ENCODE peak calls at places on chromosomes 13 and 19, in five cellular contexts. I is upper lobe of left lung, B is stomach, A is ovary, V is SK-N-SH. Q is an unnamed sample.

GRCh38 chr13:110262494-110262893 is 44.5 kb downstream of the COL4A1 start:
- DNase-seq in B (no peak), I (no peak), A (no peak), V (no peak), Q (no peak)

GRCh38 chr19:29626386-29626785 is 20.3 kb downstream of the POP4 start:
- DNase-seq in V (no peak), B (no peak), I (no peak), A (no peak), Q (no peak)

GRCh38 chr19:31418055-31418454 is 68.8 kb upstream of the TSHZ3 start:
- DNase-seq in I (no peak), B (no peak), V (no peak), A (no peak), Q (no peak)

GRCh38 chr19:33232656-33233055 is 7.0 kb upstream of the SLC7A10 start:
- DNase-seq in B (no peak), A (no peak), I (no peak), V (no peak), Q (no peak)

GRCh38 chr19:6970478-6970877 is 50.8 kb downstream of the MBD3L2B start:
- DNase-seq in I (no peak), V (peak; percentile 8), A (no peak), B (no peak), Q (no peak)

GRCh38 chr13:39037410-39037879 is 444 bp downstream of the PROSER1 start:
- DNase-seq in I (peak; percentile 95), B (no peak), A (no peak), V (no peak), Q (no peak)

GRCh38 chr13:98746968-98747367 is 5.5 kb downstream of the SLC15A1 start:
- DNase-seq in I (no peak), A (no peak), B (no peak), V (no peak), Q (no peak)

GRCh38 chr13:73708393-73708985 is 425.7 kb downstream of the KLF12 start:
- DNase-seq in V (peak; percentile 54), I (no peak), B (peak; percentile 45), A (peak; percentile 28), Q (peak; percentile 68)

GRCh38 chr19:51600940-51601575 is 29.1 kb downstream of the SIGLEC5 start:
- DNase-seq in B (no peak), V (no peak), I (peak; percentile 85), A (no peak), Q (no peak)

GRCh38 chr13:79450110-79450509 is 30.8 kb upstream of the NDFIP2 start:
- DNase-seq in I (no peak), A (no peak), B (no peak), V (no peak), Q (no peak)

DNA sequence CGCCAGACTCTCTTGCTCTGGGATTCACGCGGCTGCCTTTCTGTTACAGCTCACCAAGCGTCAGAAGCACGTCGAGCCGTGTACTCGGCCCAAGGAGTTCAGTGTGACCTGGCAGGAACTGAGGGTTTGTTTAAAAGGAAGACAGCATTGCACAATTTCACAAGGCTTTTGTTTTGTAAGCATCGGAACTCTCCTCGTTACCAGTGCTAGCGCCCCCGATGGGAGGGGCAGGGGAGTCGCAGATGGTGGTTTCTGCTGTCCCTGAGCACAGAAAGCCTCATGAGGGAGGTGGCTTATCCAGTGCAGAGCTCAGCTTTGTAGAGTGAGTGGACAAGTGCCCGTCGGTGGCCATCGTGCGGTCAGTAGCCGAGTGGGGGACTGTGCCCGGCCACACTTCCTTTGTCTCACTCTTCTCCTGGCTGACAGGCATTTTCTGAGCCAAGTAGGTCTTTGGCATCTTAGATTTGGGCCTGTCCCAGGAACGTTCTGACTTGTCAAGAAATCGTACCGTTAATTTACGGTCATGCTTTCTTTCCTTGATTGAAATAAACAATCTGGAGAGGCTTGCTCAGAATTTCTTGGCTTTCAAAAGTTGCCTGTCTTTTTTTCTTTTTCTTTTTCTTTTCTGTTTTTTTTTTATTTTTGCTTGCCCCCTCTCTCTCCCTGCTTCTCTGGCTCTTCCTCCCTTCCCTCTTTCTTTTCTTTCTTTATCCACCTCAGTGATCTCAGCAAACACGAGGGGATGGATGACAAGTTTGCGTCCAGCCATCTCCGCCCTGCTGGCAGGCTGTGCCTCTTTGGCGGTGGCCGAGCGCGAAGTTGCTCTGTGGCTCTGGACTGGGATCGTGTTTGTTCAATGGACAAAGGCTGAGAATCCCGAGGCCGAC is 7.7 kb downstream of the KDM4B start:
- DNase-seq in V (peak; percentile 47), B (peak; percentile 53), A (peak; percentile 82), I (peak; percentile 73), Q (peak; percentile 74)
- H3K36me3 ChIP-seq in V (no peaks in the 10 kb centered on the region), B (no peaks in the 10 kb centered on the region), A (no peaks in the 10 kb centered on the region), I (no peaks in the 10 kb centered on the region), Q (no peaks in the 10 kb centered on the region)

GRCh38 chr19:10207026-10207425 is 12.3 kb upstream of the DNMT1 start:
- DNase-seq in A (no peak), B (no peak), V (no peak), I (no peak), Q (no peak)
- TF ChIP-seq EP300 in A (no peak), B (no peak), V (no peak), I (no peak), Q (no peak)

GRCh38 chr19:35519291-35519690 is 5.8 kb upstream of the DMKN start:
- DNase-seq in I (no peak), A (no peak), V (no peak), B (no peak), Q (no peak)

GRCh38 chr19:35524181-35524838 is 3.8 kb downstream of the SBSN start:
- DNase-seq in I (no peak), A (no peak), B (no peak), V (no peak), Q (no peak)

GRCh38 chr19:35521124-35521743 is 6.9 kb downstream of the SBSN start:
- DNase-seq in A (no peak), V (no peak), B (no peak), I (no peak), Q (no peak)

GRCh38 chr19:35525873-35526272 is 2.2 kb downstream of the SBSN start:
- DNase-seq in V (no peak), I (no peak), A (no peak), B (no peak), Q (no peak)

GRCh38 chr19:35522745-35523327 is 5.3 kb downstream of the SBSN start:
- DNase-seq in A (no peak), I (no peak), B (no peak), V (no peak), Q (no peak)
- TF ChIP-seq CTCF in A (no peak), I (no peak), B (no peak), V (no peak), Q (no peak)

DNA sequence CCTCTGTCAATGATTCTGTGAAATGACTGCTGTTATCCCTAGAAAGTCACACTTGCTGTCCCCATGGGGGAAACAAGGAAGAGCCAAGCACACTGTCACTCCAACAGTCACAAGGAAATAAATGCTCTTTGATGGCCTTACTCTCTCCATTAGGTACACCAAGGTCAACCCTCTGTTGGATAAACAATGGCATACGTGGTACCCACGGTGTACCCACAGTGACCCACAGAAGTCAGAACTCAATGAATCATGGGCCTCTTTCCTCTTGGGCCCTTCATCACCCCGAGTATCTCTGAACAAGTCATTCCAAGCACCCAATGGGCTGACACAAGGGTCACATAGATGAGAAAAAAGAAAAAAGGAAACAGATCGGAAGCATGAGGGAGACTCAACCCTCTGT is 15.4 kb downstream of the DZIP1 start:
- DNase-seq in V (no peak), B (no peak), I (no peak), A (no peak), Q (no peak)
- H3K36me3 ChIP-seq in V (peaks cover 64% of the 10 kb centered on the region), B (peaks cover 68% of the 10 kb centered on the region), I (no peaks in the 10 kb centered on the region), A (no peaks in the 10 kb centered on the region), Q (peaks cover 79% of the 10 kb centered on the region)

GRCh38 chr13:50909605-50910482 is at the start of gene RNASEH2B:
- DNase-seq in I (peak; percentile 96), B (peak; percentile 68), V (peak; percentile 89), A (peak; percentile 63), Q (peak; percentile 30)
- TF ChIP-seq EP300 in I (no peak), B (no peak), V (no peak), A (no peak), Q (no peak)

GRCh38 chr13:108269601-108270328 is at the start of gene TNFSF13B:
- DNase-seq in I (peak; percentile 84), V (peak; percentile 15), A (peak; percentile 23), B (peak; percentile 43), Q (no peak)
- TF ChIP-seq CTCF in I (no peak), V (no peak), A (no peak), B (no peak), Q (no peak)

GRCh38 chr19:54451997-54452396 is 3.0 kb downstream of the LENG8 start:
- DNase-seq in A (no peak), V (no peak), I (no peak), B (no peak), Q (no peak)
- H3K36me3 ChIP-seq in A (no peaks in the 10 kb centered on the region), V (peaks cover 38% of the 10 kb centered on the region), I (peaks cover 64% of the 10 kb centered on the region), B (peaks cover 64% of the 10 kb centered on the region), Q (peaks cover 59% of the 10 kb centered on the region)

GRCh38 chr19:17429661-17430101 is 9.8 kb downstream of the MVB12A start:
- DNase-seq in V (no peak), B (no peak), A (peak; percentile 55), I (no peak), Q (no peak)
- TF ChIP-seq EP300 in V (no peak), B (no peak), A (no peak), I (no peak), Q (no peak)

GRCh38 chr19:46372901-46373572 is 26.1 kb downstream of the PPP5C start:
- DNase-seq in A (no peak), V (no peak), I (peak; percentile 30), B (no peak), Q (no peak)
- TF ChIP-seq CTCF in A (no peak), V (peak; percentile 48), I (no peak), B (no peak), Q (no peak)